ENCODE peak calls at places on chromosomes 13 and 19, in five cellular contexts. F, S, H, G and M are unnamed samples.

GRCh38 chr19:55340144-55340783 is 588 bp downstream of the KMT5C start:
- DNase-seq in H (no peak), S (no peak), G (no peak), F (no peak), M (no peak)

GRCh38 chr19:1133471-1133929 is 29.7 kb downstream of the GPX4 start:
- DNase-seq in H (no peak), S (no peak), F (no peak), G (no peak), M (no peak)

GRCh38 chr19:2680808-2681207 is 21.7 kb downstream of the GNG7 start:
- DNase-seq in S (no peak), H (no peak), G (no peak), F (no peak), M (no peak)

GRCh38 chr13:112757759-112758086 is 67.9 kb downstream of the ATP11A start:
- DNase-seq in F (no peak), H (no peak), S (no peak), G (no peak), M (no peak)

GRCh38 chr19:55554749-55555152 is 9.4 kb upstream of the SBK3 start:
- DNase-seq in F (no peak), H (no peak), S (no peak), G (no peak), M (no peak)

GRCh38 chr13:60707878-60708277 is 310.9 kb downstream of the TDRD3 start:
- DNase-seq in G (no peak), F (no peak), H (peak; percentile 8), S (no peak), M (no peak)

GRCh38 chr19:39080431-39080830 is 3.7 kb upstream of the ACP7 start:
- DNase-seq in H (no peak), G (no peak), S (no peak), F (no peak), M (no peak)

GRCh38 chr19:871446-872265 is 12.2 kb downstream of the CFD start:
- DNase-seq in H (no peak), G (no peak), F (no peak), S (no peak), M (no peak)

GRCh38 chr19:51251453-51251790 is 542 bp downstream of the SIGLECL1 start:
- DNase-seq in S (no peak), G (no peak), H (no peak), F (no peak), M (no peak)